ENCODE peak calls at places on chromosomes 7 and 10, in nine cellular contexts. One of them, this sample, is unnamed.

GRCh38 chr7:13411151-13411550 is 578.3 kb downstream of the ETV1 start:
- DNase-seq in posterior vena cava: no peak
- DNase-seq in GM12865: no peak
- DNase-seq in activated T-helper 9 cell treated with anti-CD3 and anti-CD28 coated beads, Interleukin-2, amount 50 U/mL, for 16 hours: no peak
- DNase-seq in skeletal muscle cell: no peak
- DNase-seq in tibial artery: no peak
- DNase-seq in activated CD8-positive, alpha-beta memory T cell treated with anti-CD3 and anti-CD28 coated beads, Interleukin-2, amount 50 U/mL, for 4 hours: no peak
- DNase-seq in germinal center: no peak
- DNase-seq in spleen: no peak
- DNase-seq in this sample: no peak

GRCh38 chr10:49327036-49327813 is 28.3 kb downstream of the C10orf71 start:
- DNase-seq in spleen: no peak
- DNase-seq in posterior vena cava: no peak
- DNase-seq in activated CD8-positive, alpha-beta memory T cell treated with anti-CD3 and anti-CD28 coated beads, Interleukin-2, amount 50 U/mL, for 4 hours: no peak
- DNase-seq in germinal center: no peak
- DNase-seq in GM12865: no peak
- DNase-seq in tibial artery: no peak
- DNase-seq in activated T-helper 9 cell treated with anti-CD3 and anti-CD28 coated beads, Interleukin-2, amount 50 U/mL, for 16 hours: no peak
- DNase-seq in skeletal muscle cell: no peak
- DNase-seq in this sample: no peak

GRCh38 chr7:84354866-84355265 is 160.3 kb upstream of the SEMA3A start:
- DNase-seq in activated T-helper 9 cell treated with anti-CD3 and anti-CD28 coated beads, Interleukin-2, amount 50 U/mL, for 16 hours: no peak
- DNase-seq in tibial artery: no peak
- DNase-seq in spleen: no peak
- DNase-seq in germinal center: no peak
- DNase-seq in skeletal muscle cell: no peak
- DNase-seq in activated CD8-positive, alpha-beta memory T cell treated with anti-CD3 and anti-CD28 coated beads, Interleukin-2, amount 50 U/mL, for 4 hours: no peak
- DNase-seq in posterior vena cava: no peak
- DNase-seq in GM12865: no peak
- DNase-seq in this sample: no peak

GRCh38 chr10:21427804-21428481 is 97.5 kb downstream of the SKIDA1 start:
- DNase-seq in germinal center: no peak
- DNase-seq in skeletal muscle cell: peak
- DNase-seq in GM12865: peak
- DNase-seq in spleen: no peak
- DNase-seq in tibial artery: no peak
- DNase-seq in posterior vena cava: no peak
- DNase-seq in activated CD8-positive, alpha-beta memory T cell treated with anti-CD3 and anti-CD28 coated beads, Interleukin-2, amount 50 U/mL, for 4 hours: no peak
- DNase-seq in activated T-helper 9 cell treated with anti-CD3 and anti-CD28 coated beads, Interleukin-2, amount 50 U/mL, for 16 hours: no peak
- DNase-seq in this sample: no peak

GRCh38 chr10:83983578-83984255 is 155.6 kb upstream of the GHITM start:
- DNase-seq in skeletal muscle cell: peak
- DNase-seq in spleen: no peak
- DNase-seq in posterior vena cava: no peak
- DNase-seq in activated T-helper 9 cell treated with anti-CD3 and anti-CD28 coated beads, Interleukin-2, amount 50 U/mL, for 16 hours: no peak
- DNase-seq in germinal center: no peak
- DNase-seq in GM12865: peak
- DNase-seq in tibial artery: no peak
- DNase-seq in activated CD8-positive, alpha-beta memory T cell treated with anti-CD3 and anti-CD28 coated beads, Interleukin-2, amount 50 U/mL, for 4 hours: no peak
- DNase-seq in this sample: no peak

GRCh38 chr7:109456116-109456515 is 886.4 kb downstream of the DNAJB9 start:
- DNase-seq in posterior vena cava: no peak
- DNase-seq in activated CD8-positive, alpha-beta memory T cell treated with anti-CD3 and anti-CD28 coated beads, Interleukin-2, amount 50 U/mL, for 4 hours: no peak
- DNase-seq in activated T-helper 9 cell treated with anti-CD3 and anti-CD28 coated beads, Interleukin-2, amount 50 U/mL, for 16 hours: no peak
- DNase-seq in GM12865: no peak
- DNase-seq in tibial artery: no peak
- DNase-seq in germinal center: no peak
- DNase-seq in spleen: no peak
- DNase-seq in skeletal muscle cell: no peak
- DNase-seq in this sample: no peak

GRCh38 chr10:5565671-5566581 is 41.2 kb downstream of the CALML3 start:
- DNase-seq in spleen: peak
- DNase-seq in tibial artery: peak
- DNase-seq in skeletal muscle cell: no peak
- DNase-seq in activated T-helper 9 cell treated with anti-CD3 and anti-CD28 coated beads, Interleukin-2, amount 50 U/mL, for 16 hours: no peak
- DNase-seq in activated CD8-positive, alpha-beta memory T cell treated with anti-CD3 and anti-CD28 coated beads, Interleukin-2, amount 50 U/mL, for 4 hours: peak
- DNase-seq in posterior vena cava: peak
- DNase-seq in germinal center: no peak
- DNase-seq in GM12865: no peak
- DNase-seq in this sample: peak

GRCh38 chr10:78250313-78251040 is 216.8 kb downstream of the RPS24 start:
- DNase-seq in activated CD8-positive, alpha-beta memory T cell treated with anti-CD3 and anti-CD28 coated beads, Interleukin-2, amount 50 U/mL, for 4 hours: no peak
- DNase-seq in skeletal muscle cell: no peak
- DNase-seq in activated T-helper 9 cell treated with anti-CD3 and anti-CD28 coated beads, Interleukin-2, amount 50 U/mL, for 16 hours: no peak
- DNase-seq in GM12865: peak
- DNase-seq in tibial artery: no peak
- DNase-seq in germinal center: no peak
- DNase-seq in spleen: no peak
- DNase-seq in posterior vena cava: no peak
- DNase-seq in this sample: no peak

GRCh38 chr7:41029072-41029492 is 673.8 kb downstream of the INHBA start:
- DNase-seq in posterior vena cava: no peak
- DNase-seq in activated T-helper 9 cell treated with anti-CD3 and anti-CD28 coated beads, Interleukin-2, amount 50 U/mL, for 16 hours: no peak
- DNase-seq in germinal center: no peak
- DNase-seq in tibial artery: no peak
- DNase-seq in activated CD8-positive, alpha-beta memory T cell treated with anti-CD3 and anti-CD28 coated beads, Interleukin-2, amount 50 U/mL, for 4 hours: no peak
- DNase-seq in GM12865: no peak
- DNase-seq in skeletal muscle cell: peak
- DNase-seq in spleen: no peak
- DNase-seq in this sample: peak

GRCh38 chr7:78018541-78019456 is 220.2 kb downstream of the PHTF2 start:
- DNase-seq in spleen: peak
- DNase-seq in GM12865: peak
- DNase-seq in posterior vena cava: peak
- DNase-seq in skeletal muscle cell: no peak
- DNase-seq in tibial artery: peak
- DNase-seq in activated T-helper 9 cell treated with anti-CD3 and anti-CD28 coated beads, Interleukin-2, amount 50 U/mL, for 16 hours: no peak
- DNase-seq in germinal center: no peak
- DNase-seq in activated CD8-positive, alpha-beta memory T cell treated with anti-CD3 and anti-CD28 coated beads, Interleukin-2, amount 50 U/mL, for 4 hours: no peak
- DNase-seq in this sample: no peak

GRCh38 chr10:50431118-50431517 is 179.8 kb upstream of the ASAH2 start:
- DNase-seq in spleen: no peak
- DNase-seq in tibial artery: no peak
- DNase-seq in GM12865: no peak
- DNase-seq in activated CD8-positive, alpha-beta memory T cell treated with anti-CD3 and anti-CD28 coated beads, Interleukin-2, amount 50 U/mL, for 4 hours: no peak
- DNase-seq in skeletal muscle cell: no peak
- DNase-seq in posterior vena cava: no peak
- DNase-seq in activated T-helper 9 cell treated with anti-CD3 and anti-CD28 coated beads, Interleukin-2, amount 50 U/mL, for 16 hours: no peak
- DNase-seq in germinal center: no peak
- DNase-seq in this sample: no peak

GRCh38 chr7:23277359-23277989 is 21.7 kb upstream of the MALSU1 start:
- DNase-seq in activated CD8-positive, alpha-beta memory T cell treated with anti-CD3 and anti-CD28 coated beads, Interleukin-2, amount 50 U/mL, for 4 hours: no peak
- DNase-seq in activated T-helper 9 cell treated with anti-CD3 and anti-CD28 coated beads, Interleukin-2, amount 50 U/mL, for 16 hours: no peak
- DNase-seq in spleen: no peak
- DNase-seq in skeletal muscle cell: no peak
- DNase-seq in tibial artery: no peak
- DNase-seq in GM12865: peak
- DNase-seq in germinal center: peak
- DNase-seq in posterior vena cava: no peak
- DNase-seq in this sample: peak

GRCh38 chr10:103838851-103839512 is 16.4 kb downstream of the SH3PXD2A start:
- DNase-seq in skeletal muscle cell: no peak
- DNase-seq in activated T-helper 9 cell treated with anti-CD3 and anti-CD28 coated beads, Interleukin-2, amount 50 U/mL, for 16 hours: no peak
- DNase-seq in tibial artery: peak
- DNase-seq in posterior vena cava: peak
- DNase-seq in spleen: no peak
- DNase-seq in activated CD8-positive, alpha-beta memory T cell treated with anti-CD3 and anti-CD28 coated beads, Interleukin-2, amount 50 U/mL, for 4 hours: no peak
- DNase-seq in GM12865: no peak
- DNase-seq in germinal center: no peak
- DNase-seq in this sample: no peak